ENCODE peak calls at places on chromosomes 5 and 9, in ten cellular contexts. S is pancreas, C is transverse colon, J is stomach, B is left lung, Y is BE2C, A is testis, K is psoas muscle, R is GM23248, Q is OCI-LY7. V is an unnamed sample.
A peak's percentile ranks its signal among the peaks of the same experiment; 100 is the strongest.

GRCh38 chr9:72844440-72844768 is 108.4 kb downstream of the ALDH1A1 start:
- DNase-seq in S (no peak), C (no peak), J (no peak), B (no peak), Y (no peak), A (no peak), K (no peak), R (no peak), Q (no peak), V (no peak)

GRCh38 chr9:14467675-14468374 is 153.9 kb upstream of the NFIB start:
- DNase-seq in S (no peak), C (no peak), J (no peak), B (no peak), Y (no peak), A (no peak), K (no peak), R (peak; percentile 2), Q (no peak), V (no peak)

GRCh38 chr9:116365056-116365471 is 211.5 kb downstream of the PAPPA start:
- DNase-seq in S (peak; percentile 80), C (peak; percentile 24), J (peak; percentile 32), B (no peak), Y (peak; percentile 38), A (peak; percentile 69), K (peak; percentile 78), R (peak; percentile 83), Q (no peak), V (peak; percentile 30)

GRCh38 chr5:90054612-90055011 is 354.9 kb downstream of the CETN3 start:
- DNase-seq in S (no peak), C (no peak), J (no peak), B (no peak), Y (no peak), A (no peak), K (no peak), R (no peak), Q (no peak), V (no peak)

GRCh38 chr9:84169240-84169639 is 171.3 kb downstream of the SLC28A3 start:
- DNase-seq in S (no peak), C (no peak), J (no peak), B (no peak), Y (no peak), A (no peak), K (no peak), R (peak; percentile 66), Q (no peak), V (no peak)

GRCh38 chr5:862367-863243 is 11.8 kb upstream of the ZDHHC11 start:
- DNase-seq in S (peak; percentile 55), C (no peak), J (no peak), B (peak; percentile 57), Y (peak; percentile 81), A (no peak), K (no peak), R (peak; percentile 38), Q (no peak), V (no peak)

GRCh38 chr5:111512026-111512405 is 319 bp downstream of the STARD4 start:
- DNase-seq in S (no peak), C (no peak), J (no peak), B (no peak), Y (no peak), A (peak; percentile 50), K (no peak), R (peak; percentile 50), Q (no peak), V (no peak)

GRCh38 chr5:120927923-120928322 is 463.8 kb downstream of the PRR16 start:
- DNase-seq in S (no peak), C (no peak), J (no peak), B (no peak), Y (no peak), A (no peak), K (no peak), R (no peak), Q (no peak), V (no peak)

GRCh38 chr9:7178729-7179128 is 421.0 kb downstream of the KDM4C start:
- DNase-seq in S (no peak), C (no peak), J (no peak), B (no peak), Y (no peak), A (no peak), K (no peak), R (no peak), Q (peak; percentile 3), V (no peak)

GRCh38 chr5:166595274-166595951 is 1696.0 kb upstream of the WWC1 start:
- DNase-seq in S (no peak), C (no peak), J (no peak), B (no peak), Y (no peak), A (no peak), K (no peak), R (no peak), Q (no peak), V (no peak)

GRCh38 chr9:93673271-93673843 is 97.0 kb downstream of the PHF2 start:
- DNase-seq in S (peak; percentile 5), C (peak; percentile 4), J (peak; percentile 22), B (peak; percentile 71), Y (peak; percentile 31), A (peak; percentile 5), K (peak; percentile 50), R (peak; percentile 53), Q (no peak), V (peak; percentile 19)

GRCh38 chr9:127128341-127129072 is 6.1 kb upstream of the ANGPTL2 start:
- DNase-seq in S (no peak), C (no peak), J (no peak), B (no peak), Y (no peak), A (no peak), K (peak; percentile 88), R (peak; percentile 65), Q (no peak), V (peak; percentile 28)

GRCh38 chr5:174355208-174355612 is 309.7 kb downstream of the NSG2 start:
- DNase-seq in S (no peak), C (no peak), J (no peak), B (no peak), Y (peak; percentile 13), A (no peak), K (no peak), R (peak; percentile 60), Q (no peak), V (no peak)

DNA sequence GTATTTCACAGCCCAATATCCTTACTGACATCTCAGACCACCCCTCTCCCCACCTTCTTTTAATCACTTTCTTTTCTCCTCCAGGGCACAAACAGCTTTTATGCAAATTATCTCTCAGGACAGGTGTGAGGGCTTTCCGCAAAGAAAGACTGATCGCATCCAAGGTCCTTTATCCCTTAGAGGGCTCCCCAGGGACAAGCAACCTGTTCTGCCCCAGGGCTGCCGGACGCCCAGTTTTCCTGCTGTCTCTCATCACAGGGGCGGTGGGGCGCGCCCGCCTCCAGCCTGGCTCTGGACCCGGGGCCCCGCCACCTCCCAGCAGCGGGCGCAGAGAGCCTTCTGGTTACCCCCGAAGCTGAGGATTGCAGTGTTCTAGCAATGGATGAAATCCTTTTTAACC is 266.1 kb downstream of the CWC27 start:
- DNase-seq in S (no peak), C (peak; percentile 13), J (no peak), B (peak; percentile 78), Y (peak; percentile 49), A (no peak), K (no peak), R (no peak), Q (peak; percentile 85), V (peak; percentile 17)
- H3K4me1 ChIP-seq in S (peaks cover 4% of the 10 kb centered on the region), C (peaks cover 7% of the 10 kb centered on the region), J (peaks cover 28% of the 10 kb centered on the region), B (peaks cover 15% of the 10 kb centered on the region), Y (peaks cover 5% of the 10 kb centered on the region), A (peaks cover 14% of the 10 kb centered on the region), K (peaks cover 13% of the 10 kb centered on the region), R (peaks cover 37% of the 10 kb centered on the region), Q (peaks cover 63% of the 10 kb centered on the region), V (peaks cover 3% of the 10 kb centered on the region)

GRCh38 chr9:131693651-131694597 is 46.0 kb downstream of the RAPGEF1 start:
- DNase-seq in S (no peak), C (no peak), J (no peak), B (no peak), Y (no peak), A (no peak), K (no peak), R (no peak), Q (no peak), V (no peak)

GRCh38 chr9:131690950-131691573 is 48.8 kb downstream of the RAPGEF1 start:
- DNase-seq in S (no peak), C (no peak), J (no peak), B (no peak), Y (no peak), A (no peak), K (no peak), R (no peak), Q (no peak), V (no peak)

GRCh38 chr9:131692612-131692976 is 47.3 kb downstream of the RAPGEF1 start:
- DNase-seq in S (no peak), C (no peak), J (no peak), B (no peak), Y (no peak), A (no peak), K (no peak), R (no peak), Q (no peak), V (no peak)

GRCh38 chr9:131691969-131692611 is 47.8 kb downstream of the RAPGEF1 start:
- DNase-seq in S (no peak), C (no peak), J (no peak), B (no peak), Y (no peak), A (no peak), K (no peak), R (no peak), Q (no peak), V (no peak)

GRCh38 chr9:131693163-131693562 is 46.7 kb downstream of the RAPGEF1 start:
- DNase-seq in S (no peak), C (no peak), J (no peak), B (no peak), Y (no peak), A (no peak), K (no peak), R (no peak), Q (no peak), V (no peak)
- H3K4me1 ChIP-seq in S (peaks cover 46% of the 10 kb centered on the region), C (peaks cover 12% of the 10 kb centered on the region), J (peaks cover 69% of the 10 kb centered on the region), B (peaks cover 73% of the 10 kb centered on the region), Y (peaks cover 2% of the 10 kb centered on the region), A (peaks cover 19% of the 10 kb centered on the region), K (peaks cover 65% of the 10 kb centered on the region), R (no peaks in the 10 kb centered on the region), Q (peaks cover 81% of the 10 kb centered on the region), V (peaks cover 5% of the 10 kb centered on the region)

DNA sequence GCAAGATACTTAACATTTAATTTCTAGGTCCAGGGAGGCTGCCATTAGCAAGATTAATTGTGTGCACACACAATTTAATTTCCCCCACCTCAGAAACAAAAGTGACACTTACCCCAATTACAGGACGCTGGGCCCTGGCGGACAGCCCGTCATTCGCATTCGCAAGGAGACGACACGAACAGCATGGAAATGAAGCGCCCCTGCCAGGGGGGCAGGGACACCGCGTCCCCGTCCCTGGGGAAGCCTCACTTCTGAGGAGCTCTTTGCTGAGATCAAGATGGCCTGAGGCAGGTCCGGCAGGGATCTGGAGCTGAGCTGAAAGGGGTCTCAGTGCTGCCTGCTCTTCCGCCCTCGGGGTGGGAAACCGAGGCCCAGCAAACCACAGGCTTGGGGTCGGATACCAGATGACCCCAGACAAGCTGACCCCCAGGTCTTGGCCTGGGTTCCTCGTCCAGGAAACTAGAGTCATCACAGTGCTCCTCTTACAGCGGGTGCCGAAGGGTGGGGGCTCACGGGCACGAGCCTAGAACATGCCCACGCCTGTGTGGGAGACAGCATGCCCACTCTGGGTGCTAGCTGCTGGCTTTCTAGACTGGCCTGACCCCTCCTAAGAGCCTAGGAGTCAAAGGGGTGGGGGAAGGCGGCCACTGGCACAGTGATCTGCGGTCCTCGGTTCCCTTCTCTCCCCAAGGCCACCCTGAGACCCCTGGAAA is 103.2 kb downstream of the VAV2 start:
- DNase-seq in S (no peak), C (no peak), J (no peak), B (no peak), Y (peak; percentile 63), A (no peak), K (no peak), R (no peak), Q (no peak), V (no peak)
- H3K4me1 ChIP-seq in S (peaks cover 12% of the 10 kb centered on the region), C (no peaks in the 10 kb centered on the region), J (peaks cover 6% of the 10 kb centered on the region), B (no peaks in the 10 kb centered on the region), Y (peaks cover 47% of the 10 kb centered on the region), A (peaks cover 13% of the 10 kb centered on the region), K (no peaks in the 10 kb centered on the region), R (no peaks in the 10 kb centered on the region), Q (no peaks in the 10 kb centered on the region), V (peaks cover 3% of the 10 kb centered on the region)

GRCh38 chr5:52841114-52841513 is 53.4 kb downstream of the ITGA1 start:
- DNase-seq in S (no peak), C (no peak), J (no peak), B (no peak), Y (no peak), A (no peak), K (no peak), R (no peak), Q (no peak), V (no peak)
- H3K4me1 ChIP-seq in S (no peaks in the 10 kb centered on the region), C (peaks cover 10% of the 10 kb centered on the region), J (peaks cover 43% of the 10 kb centered on the region), B (peaks cover 17% of the 10 kb centered on the region), Y (peaks cover 17% of the 10 kb centered on the region), A (no peaks in the 10 kb centered on the region), K (peaks cover 7% of the 10 kb centered on the region), R (peaks cover 33% of the 10 kb centered on the region), Q (no peaks in the 10 kb centered on the region), V (no peaks in the 10 kb centered on the region)